ENCODE peak calls at places on chromosomes 3 and 15, in seven cellular contexts. N, P, V, U, Y, E and T are unnamed samples.

GRCh38 chr3:153038779-153039178 is 123.2 kb upstream of the RAP2B start:
- DNase-seq in V (no peak), P (no peak), E (no peak), Y (no peak), N (peak; percentile 23), U (no peak), T (no peak)

GRCh38 chr3:194565597-194566190 is 67.5 kb downstream of the TMEM44 start:
- DNase-seq in P (no peak), U (no peak), N (no peak), E (peak; percentile 76), Y (no peak), V (no peak), T (no peak)

GRCh38 chr3:11638669-11639402 is 4.9 kb downstream of the VGLL4 start:
- DNase-seq in P (no peak), Y (no peak), E (no peak), V (no peak), U (no peak), N (no peak), T (no peak)

GRCh38 chr3:187197255-187197654 is at the start of gene RTP1:
- DNase-seq in V (no peak), N (no peak), U (no peak), E (no peak), P (no peak), Y (no peak), T (no peak)

GRCh38 chr3:37115451-37115850 is 58.9 kb downstream of the LRRFIP2 start:
- DNase-seq in U (no peak), E (peak; percentile 48), Y (no peak), N (no peak), V (no peak), P (no peak), T (no peak)

GRCh38 chr3:114627760-114628159 is 333.9 kb downstream of the TIGIT start:
- DNase-seq in Y (no peak), U (no peak), E (peak; percentile 43), P (no peak), V (no peak), N (peak; percentile 14), T (no peak)

GRCh38 chr15:66630801-66631351 is 65.1 kb upstream of the LCTL start:
- DNase-seq in U (no peak), N (no peak), V (no peak), E (no peak), Y (no peak), P (no peak), T (peak; percentile 81)

GRCh38 chr3:149815318-149815717 is 2.3 kb downstream of the RNF13 start:
- DNase-seq in N (no peak), Y (no peak), P (no peak), U (no peak), V (no peak), E (no peak), T (no peak)

GRCh38 chr3:54755746-54756145 is 172.1 kb downstream of the LRTM1 start:
- DNase-seq in P (no peak), N (no peak), V (no peak), E (no peak), Y (no peak), U (no peak), T (no peak)

GRCh38 chr3:54836876-54837275 is 91.0 kb downstream of the LRTM1 start:
- DNase-seq in E (no peak), V (no peak), U (no peak), Y (no peak), N (no peak), P (no peak), T (no peak)

GRCh38 chr3:52238193-52238760 is 681 bp downstream of the TWF2 start:
- DNase-seq in N (no peak), Y (no peak), P (no peak), U (no peak), V (no peak), E (peak; percentile 12), T (peak; percentile 41)

GRCh38 chr15:100781061-100781960 is 98.3 kb upstream of the ALDH1A3 start:
- DNase-seq in U (no peak), E (no peak), V (no peak), Y (no peak), P (no peak), N (no peak), T (no peak)

GRCh38 chr3:18499256-18499655 is 74.1 kb upstream of the SATB1 start:
- DNase-seq in Y (no peak), U (peak; percentile 12), V (peak; percentile 71), E (no peak), P (no peak), N (no peak), T (no peak)

GRCh38 chr3:53161345-53161819 is 373 bp downstream of the PRKCD start:
- DNase-seq in Y (peak; percentile 16), U (no peak), E (no peak), N (peak; percentile 57), V (peak; percentile 93), P (no peak), T (peak; percentile 52)

GRCh38 chr3:186236357-186237020 is 125.5 kb downstream of the DGKG start:
- DNase-seq in E (no peak), N (no peak), Y (no peak), P (no peak), V (no peak), U (no peak), T (no peak)

GRCh38 chr3:137808015-137808414 is 43.9 kb downstream of the SOX14 start:
- DNase-seq in N (no peak), V (no peak), Y (no peak), E (no peak), P (no peak), U (no peak), T (no peak)

GRCh38 chr15:75420698-75421097 is 30.8 kb downstream of the SIN3A start:
- DNase-seq in V (no peak), N (no peak), U (no peak), E (peak; percentile 62), P (no peak), Y (no peak), T (no peak)

GRCh38 chr3:96324087-96324486 is 490.3 kb upstream of the EPHA6 start:
- DNase-seq in N (no peak), Y (no peak), P (no peak), V (no peak), E (no peak), U (no peak), T (no peak)

GRCh38 chr15:64856429-64857145 is 14.9 kb downstream of the PLEKHO2 start:
- DNase-seq in P (no peak), Y (no peak), N (no peak), U (no peak), E (peak; percentile 80), V (no peak), T (no peak)

GRCh38 chr3:94453864-94454263 is 391.0 kb downstream of the NSUN3 start:
- DNase-seq in U (no peak), N (no peak), P (no peak), E (no peak), Y (no peak), V (no peak), T (no peak)

GRCh38 chr3:120399372-120399771 is 50.2 kb upstream of the LRRC58 start:
- DNase-seq in N (no peak), U (no peak), P (no peak), E (no peak), Y (no peak), V (no peak), T (no peak)